ENCODE peak calls at places on chromosomes 2 and 18, in seven cellular contexts. One of them, this sample, is unnamed.

GRCh38 chr2:235967358-235967757 is 200.8 kb downstream of the GBX2 start:
- DNase-seq in adrenal gland: no peak
- DNase-seq in stomach: no peak
- DNase-seq in NB4: peak; percentile 46
- DNase-seq in heart left ventricle: no peak
- DNase-seq in HCT116: no peak
- DNase-seq in ovary: no peak
- DNase-seq in this sample: no peak

GRCh38 chr2:229836847-229837246 is 85.0 kb downstream of the TRIP12 start:
- DNase-seq in stomach: no peak
- DNase-seq in NB4: no peak
- DNase-seq in adrenal gland: no peak
- DNase-seq in heart left ventricle: no peak
- DNase-seq in HCT116: no peak
- DNase-seq in ovary: no peak
- DNase-seq in this sample: no peak

GRCh38 chr2:79782540-79782939 is 269.7 kb downstream of the CTNNA2 start:
- DNase-seq in stomach: no peak
- DNase-seq in NB4: no peak
- DNase-seq in HCT116: no peak
- DNase-seq in heart left ventricle: no peak
- DNase-seq in adrenal gland: no peak
- DNase-seq in ovary: no peak
- DNase-seq in this sample: no peak

GRCh38 chr2:63619328-63619727 is 30.6 kb downstream of the MDH1 start:
- DNase-seq in NB4: no peak
- DNase-seq in heart left ventricle: no peak
- DNase-seq in adrenal gland: no peak
- DNase-seq in HCT116: no peak
- DNase-seq in stomach: no peak
- DNase-seq in ovary: no peak
- DNase-seq in this sample: no peak

GRCh38 chr18:33010149-33010548 is 237.3 kb upstream of the KLHL14 start:
- DNase-seq in heart left ventricle: no peak
- DNase-seq in stomach: no peak
- DNase-seq in ovary: no peak
- DNase-seq in NB4: no peak
- DNase-seq in HCT116: no peak
- DNase-seq in adrenal gland: no peak
- DNase-seq in this sample: no peak

GRCh38 chr2:232667989-232668583 is 29.0 kb upstream of the GIGYF2 start:
- DNase-seq in heart left ventricle: no peak
- DNase-seq in stomach: no peak
- DNase-seq in HCT116: no peak
- DNase-seq in adrenal gland: no peak
- DNase-seq in NB4: no peak
- DNase-seq in ovary: no peak
- DNase-seq in this sample: no peak

GRCh38 chr2:240566203-240567136 is 1.8 kb upstream of the RNPEPL1 start:
- DNase-seq in ovary: peak; percentile 91
- DNase-seq in HCT116: peak; percentile 81
- DNase-seq in heart left ventricle: peak; percentile 96
- DNase-seq in stomach: peak; percentile 97
- DNase-seq in NB4: peak; percentile 93
- DNase-seq in adrenal gland: peak; percentile 95
- DNase-seq in this sample: peak; percentile 98

GRCh38 chr18:42157878-42158277 is 202.8 kb downstream of the PIK3C3 start:
- DNase-seq in heart left ventricle: no peak
- DNase-seq in stomach: no peak
- DNase-seq in NB4: no peak
- DNase-seq in adrenal gland: no peak
- DNase-seq in HCT116: no peak
- DNase-seq in ovary: no peak
- DNase-seq in this sample: no peak

GRCh38 chr2:189880963-189881362 is 96.7 kb downstream of the PMS1 start:
- DNase-seq in adrenal gland: no peak
- DNase-seq in heart left ventricle: no peak
- DNase-seq in HCT116: no peak
- DNase-seq in stomach: no peak
- DNase-seq in ovary: no peak
- DNase-seq in NB4: no peak
- DNase-seq in this sample: no peak

GRCh38 chr2:196987654-196988364 is 61.3 kb upstream of the PGAP1 start:
- DNase-seq in adrenal gland: peak; percentile 75
- DNase-seq in ovary: no peak
- DNase-seq in stomach: no peak
- DNase-seq in heart left ventricle: peak; percentile 37
- DNase-seq in NB4: peak; percentile 97
- DNase-seq in HCT116: peak; percentile 82
- DNase-seq in this sample: no peak

GRCh38 chr2:205681836-205682238 is 464 bp upstream of the NRP2 start:
- DNase-seq in stomach: no peak
- DNase-seq in NB4: no peak
- DNase-seq in heart left ventricle: no peak
- DNase-seq in HCT116: no peak
- DNase-seq in adrenal gland: peak; percentile 38
- DNase-seq in ovary: no peak
- DNase-seq in this sample: peak; percentile 78

GRCh38 chr2:232523682-232524597 is 2.0 kb upstream of the CHRND start:
- DNase-seq in heart left ventricle: peak; percentile 40
- DNase-seq in ovary: peak; percentile 64
- DNase-seq in stomach: peak; percentile 32
- DNase-seq in HCT116: no peak
- DNase-seq in NB4: peak; percentile 90
- DNase-seq in adrenal gland: peak; percentile 43
- DNase-seq in this sample: no peak

GRCh38 chr2:790081-790480 is 112.9 kb upstream of the TMEM18 start:
- DNase-seq in adrenal gland: no peak
- DNase-seq in ovary: no peak
- DNase-seq in stomach: no peak
- DNase-seq in HCT116: no peak
- DNase-seq in heart left ventricle: no peak
- DNase-seq in NB4: no peak
- DNase-seq in this sample: no peak

GRCh38 chr2:217621391-217621801 is 381.4 kb downstream of the TNS1 start:
- DNase-seq in ovary: no peak
- DNase-seq in HCT116: no peak
- DNase-seq in NB4: no peak
- DNase-seq in heart left ventricle: no peak
- DNase-seq in stomach: no peak
- DNase-seq in adrenal gland: peak; percentile 15
- DNase-seq in this sample: no peak

GRCh38 chr2:177028296-177028695 is 184.3 kb upstream of the HNRNPA3 start:
- DNase-seq in ovary: no peak
- DNase-seq in NB4: no peak
- DNase-seq in HCT116: no peak
- DNase-seq in heart left ventricle: no peak
- DNase-seq in adrenal gland: no peak
- DNase-seq in stomach: no peak
- DNase-seq in this sample: no peak

GRCh38 chr2:28736034-28736433 is 15.6 kb upstream of the PPP1CB start:
- DNase-seq in heart left ventricle: peak; percentile 89
- DNase-seq in stomach: peak; percentile 92
- DNase-seq in adrenal gland: peak; percentile 92
- DNase-seq in NB4: no peak
- DNase-seq in HCT116: no peak
- DNase-seq in ovary: no peak
- DNase-seq in this sample: peak; percentile 94

GRCh38 chr2:111133603-111134002 is 12.9 kb downstream of the BCL2L11 start:
- DNase-seq in HCT116: no peak
- DNase-seq in stomach: no peak
- DNase-seq in heart left ventricle: no peak
- DNase-seq in adrenal gland: no peak
- DNase-seq in ovary: no peak
- DNase-seq in NB4: no peak
- DNase-seq in this sample: no peak

GRCh38 chr18:36680042-36680441 is 148.8 kb downstream of the TPGS2 start:
- DNase-seq in adrenal gland: no peak
- DNase-seq in stomach: no peak
- DNase-seq in ovary: no peak
- DNase-seq in heart left ventricle: no peak
- DNase-seq in HCT116: no peak
- DNase-seq in NB4: no peak
- DNase-seq in this sample: no peak

GRCh38 chr2:219199470-219200211 is 6.9 kb upstream of the ZFAND2B start:
- DNase-seq in HCT116: no peak
- DNase-seq in stomach: no peak
- DNase-seq in ovary: no peak
- DNase-seq in heart left ventricle: no peak
- DNase-seq in NB4: no peak
- DNase-seq in adrenal gland: no peak
- DNase-seq in this sample: peak; percentile 26

GRCh38 chr2:39547811-39548719 is 111.0 kb upstream of the MAP4K3 start:
- DNase-seq in stomach: no peak
- DNase-seq in ovary: no peak
- DNase-seq in adrenal gland: no peak
- DNase-seq in HCT116: no peak
- DNase-seq in heart left ventricle: no peak
- DNase-seq in NB4: no peak
- DNase-seq in this sample: no peak

GRCh38 chr2:238954841-238955521 is 107.1 kb downstream of the TWIST2 start:
- DNase-seq in adrenal gland: no peak
- DNase-seq in ovary: no peak
- DNase-seq in stomach: no peak
- DNase-seq in HCT116: no peak
- DNase-seq in heart left ventricle: peak; percentile 20
- DNase-seq in NB4: no peak
- DNase-seq in this sample: peak; percentile 61

GRCh38 chr2:190467575-190468083 is 59.5 kb downstream of the MFSD6 start:
- DNase-seq in adrenal gland: peak; percentile 46
- DNase-seq in ovary: no peak
- DNase-seq in stomach: no peak
- DNase-seq in heart left ventricle: no peak
- DNase-seq in HCT116: no peak
- DNase-seq in NB4: no peak
- DNase-seq in this sample: no peak

GRCh38 chr2:99819766-99820165 is 322.6 kb downstream of the AFF3 start:
- DNase-seq in HCT116: no peak
- DNase-seq in NB4: peak; percentile 10
- DNase-seq in ovary: no peak
- DNase-seq in heart left ventricle: no peak
- DNase-seq in adrenal gland: no peak
- DNase-seq in stomach: no peak
- DNase-seq in this sample: no peak

GRCh38 chr2:99825630-99826029 is 316.8 kb downstream of the AFF3 start:
- DNase-seq in ovary: no peak
- DNase-seq in heart left ventricle: no peak
- DNase-seq in NB4: no peak
- DNase-seq in stomach: no peak
- DNase-seq in adrenal gland: no peak
- DNase-seq in HCT116: no peak
- DNase-seq in this sample: no peak

GRCh38 chr2:99821039-99821438 is 321.4 kb downstream of the AFF3 start:
- DNase-seq in NB4: peak; percentile 16
- DNase-seq in HCT116: peak; percentile 6
- DNase-seq in adrenal gland: no peak
- DNase-seq in stomach: no peak
- DNase-seq in ovary: no peak
- DNase-seq in heart left ventricle: no peak
- DNase-seq in this sample: no peak

GRCh38 chr2:99821572-99822369 is 320.6 kb downstream of the AFF3 start:
- DNase-seq in stomach: no peak
- DNase-seq in ovary: no peak
- DNase-seq in NB4: no peak
- DNase-seq in heart left ventricle: no peak
- DNase-seq in HCT116: no peak
- DNase-seq in adrenal gland: no peak
- DNase-seq in this sample: no peak

GRCh38 chr2:99822487-99823218 is 319.7 kb downstream of the AFF3 start:
- DNase-seq in NB4: no peak
- DNase-seq in HCT116: no peak
- DNase-seq in heart left ventricle: no peak
- DNase-seq in ovary: no peak
- DNase-seq in stomach: no peak
- DNase-seq in adrenal gland: no peak
- DNase-seq in this sample: no peak
- H3K4me3 ChIP-seq in NB4: no peak overlapping the region
- H3K4me3 ChIP-seq in HCT116: no peak overlapping the region
- H3K4me3 ChIP-seq in heart left ventricle: no peak overlapping the region
- H3K4me3 ChIP-seq in ovary: no peak overlapping the region
- H3K4me3 ChIP-seq in stomach: no peak overlapping the region
- H3K4me3 ChIP-seq in adrenal gland: no peak overlapping the region
- H3K4me3 ChIP-seq in this sample: no peak overlapping the region

GRCh38 chr2:118492335-118492734 is 355.1 kb downstream of the EN1 start:
- DNase-seq in heart left ventricle: no peak
- DNase-seq in NB4: peak; percentile 32
- DNase-seq in stomach: no peak
- DNase-seq in ovary: no peak
- DNase-seq in HCT116: peak; percentile 24
- DNase-seq in adrenal gland: no peak
- DNase-seq in this sample: no peak
- TF ChIP-seq CTCF in heart left ventricle: no peak
- TF ChIP-seq CTCF in NB4: peak; percentile 34
- TF ChIP-seq CTCF in stomach: no peak
- TF ChIP-seq CTCF in ovary: no peak
- TF ChIP-seq CTCF in HCT116: peak; percentile 62
- TF ChIP-seq CTCF in adrenal gland: no peak
- TF ChIP-seq CTCF in this sample: no peak

GRCh38 chr2:55268907-55269611 is at the start of gene MTIF2:
- DNase-seq in ovary: peak; percentile 95
- DNase-seq in HCT116: peak; percentile 90
- DNase-seq in heart left ventricle: peak; percentile 97
- DNase-seq in NB4: peak; percentile 98
- DNase-seq in stomach: peak; percentile 95
- DNase-seq in adrenal gland: peak; percentile 97
- DNase-seq in this sample: peak; percentile 97
- TF ChIP-seq POLR2A in ovary: peak; percentile 66
- TF ChIP-seq POLR2A in HCT116: peak; percentile 92
- TF ChIP-seq POLR2A in heart left ventricle: no peak
- TF ChIP-seq POLR2A in NB4: peak; percentile 94
- TF ChIP-seq POLR2A in stomach: no peak
- TF ChIP-seq POLR2A in adrenal gland: no peak
- TF ChIP-seq POLR2A in this sample: peak; percentile 31

DNA sequence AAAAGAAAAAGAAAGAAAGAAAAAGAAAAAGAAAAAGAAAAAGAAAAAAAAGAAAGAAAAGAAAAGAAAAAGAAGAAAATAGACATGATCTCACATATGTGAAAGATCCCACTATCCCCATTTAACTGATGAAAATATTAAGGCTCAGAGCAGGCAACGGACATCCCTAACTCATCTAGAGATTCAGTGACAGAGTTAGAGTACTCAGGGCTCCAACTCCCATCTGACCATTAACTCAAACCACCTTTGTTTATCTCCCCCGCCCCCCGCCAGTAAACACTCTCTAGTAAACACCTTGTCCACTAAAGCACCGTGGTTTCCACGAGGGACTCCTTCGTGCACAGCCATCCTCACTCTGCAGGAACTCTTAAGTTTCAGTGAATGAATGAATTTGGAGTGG is 142.9 kb downstream of the TGIF1 start:
- DNase-seq in NB4: no peak
- DNase-seq in adrenal gland: no peak
- DNase-seq in heart left ventricle: no peak
- DNase-seq in ovary: no peak
- DNase-seq in HCT116: no peak
- DNase-seq in stomach: no peak
- DNase-seq in this sample: no peak
- H3K4me3 ChIP-seq in NB4: no peak overlapping the region
- H3K4me3 ChIP-seq in adrenal gland: no peak overlapping the region
- H3K4me3 ChIP-seq in heart left ventricle: no peak overlapping the region
- H3K4me3 ChIP-seq in ovary: no peak overlapping the region
- H3K4me3 ChIP-seq in HCT116: no peak overlapping the region
- H3K4me3 ChIP-seq in stomach: no peak overlapping the region
- H3K4me3 ChIP-seq in this sample: no peak overlapping the region

This sample was measured in sigmoid colon.